ENCODE peak calls at places on chromosomes 7 and 10, in four cellular contexts. N is PC-3, V is NCI-H1417, H is iris pigment epithelial cell. G is an unnamed sample.

GRCh38 chr10:124296121-124296812 is 122.5 kb downstream of the OAT start:
- DNase-seq in N (no peak), H (no peak), V (peak), G (no peak)

GRCh38 chr10:127974911-127975310 is 68.0 kb downstream of the PTPRE start:
- DNase-seq in H (no peak), V (no peak), N (no peak), G (no peak)

GRCh38 chr10:96017227-96017687 is 26.1 kb upstream of the CCNJ start:
- DNase-seq in N (peak), H (peak), V (peak), G (no peak)

GRCh38 chr10:78752708-78753107 is 316.1 kb upstream of the ZMIZ1 start:
- DNase-seq in H (no peak), V (no peak), N (no peak), G (no peak)

GRCh38 chr7:27108390-27109127 is 6.1 kb upstream of the HOXA2 start:
- DNase-seq in N (peak), V (no peak), H (no peak), G (no peak)

GRCh38 chr7:17155529-17155928 is 142.9 kb upstream of the AHR start:
- DNase-seq in N (no peak), V (no peak), H (no peak), G (no peak)

GRCh38 chr10:103153302-103153759 is 39.7 kb downstream of the NT5C2 start:
- DNase-seq in N (no peak), V (no peak), H (peak), G (no peak)

GRCh38 chr7:6106140-6106904 is 75.1 kb downstream of the ANKRD61 start:
- DNase-seq in V (no peak), H (peak), N (peak), G (no peak)

GRCh38 chr10:132788831-132789219 is 2.9 kb upstream of the NKX6-2 start:
- DNase-seq in N (no peak), H (no peak), V (no peak), G (no peak)

GRCh38 chr10:81820418-81820817 is 54.6 kb upstream of the NRG3 start:
- DNase-seq in N (no peak), V (no peak), H (no peak), G (no peak)

GRCh38 chr10:97407211-97407951 is 6.2 kb upstream of the RRP12 start:
- DNase-seq in H (peak), V (peak), N (peak), G (peak)

GRCh38 chr10:43957267-43958070 is 308.8 kb upstream of the ZNF32 start:
- DNase-seq in N (no peak), H (no peak), V (no peak), G (no peak)